ENCODE peak calls at places on chromosome 1, in five cellular contexts. E, H, C, I and Q are unnamed samples.

GRCh38 chr1:206886831-206887230 is 10.4 kb upstream of the IL24 start:
- DNase-seq in E (no peak), H (no peak), C (no peak), I (no peak), Q (no peak)

GRCh38 chr1:97920275-97920831 is 481 bp downstream of the DPYD start:
- DNase-seq in E (peak; percentile 54), H (no peak), C (no peak), I (no peak), Q (no peak)

GRCh38 chr1:228313536-228314277 is 92.9 kb downstream of the TRIM11 start:
- DNase-seq in E (no peak), H (peak; percentile 8), C (no peak), I (no peak), Q (no peak)

GRCh38 chr1:77583483-77583882 is 99.0 kb downstream of the ZZZ3 start:
- DNase-seq in E (no peak), H (no peak), C (no peak), I (no peak), Q (no peak)

GRCh38 chr1:226779536-226779935 is 40.5 kb upstream of the ITPKB start:
- DNase-seq in E (no peak), H (no peak), C (no peak), I (no peak), Q (no peak)

GRCh38 chr1:6033986-6034749 is 11.5 kb upstream of the KCNAB2 start:
- DNase-seq in E (peak; percentile 51), H (peak; percentile 54), C (no peak), I (no peak), Q (peak; percentile 64)

GRCh38 chr1:52955129-52955970 is 28.3 kb downstream of the SCP2 start:
- DNase-seq in E (peak; percentile 81), H (no peak), C (peak; percentile 26), I (no peak), Q (no peak)

GRCh38 chr1:202807926-202808757 is at the start of gene KDM5B:
- DNase-seq in E (peak; percentile 70), H (peak; percentile 78), C (no peak), I (peak; percentile 51), Q (peak; percentile 77)

GRCh38 chr1:77316006-77316405 is 34.2 kb downstream of the AK5 start:
- DNase-seq in E (peak; percentile 42), H (no peak), C (no peak), I (no peak), Q (no peak)

GRCh38 chr1:12124693-12125421 is 41.9 kb upstream of the TNFRSF1B start:
- DNase-seq in E (peak; percentile 52), H (peak; percentile 85), C (peak; percentile 61), I (peak; percentile 51), Q (peak; percentile 89)

GRCh38 chr1:156583821-156584622 is 4.5 kb downstream of the TTC24 start:
- DNase-seq in E (peak; percentile 86), H (peak; percentile 57), C (peak; percentile 77), I (peak; percentile 35), Q (peak; percentile 67)

GRCh38 chr1:157240495-157241184 is 102.4 kb upstream of the ETV3 start:
- DNase-seq in E (no peak), H (no peak), C (no peak), I (no peak), Q (no peak)

GRCh38 chr1:150970818-150971582 is 3.6 kb downstream of the CERS2 start:
- DNase-seq in E (no peak), H (no peak), C (no peak), I (no peak), Q (no peak)

GRCh38 chr1:183896466-183897026 is 91.6 kb downstream of the RGL1 start:
- DNase-seq in E (no peak), H (no peak), C (no peak), I (no peak), Q (no peak)

GRCh38 chr1:19676438-19676922 is 11.8 kb downstream of the HTR6 start:
- DNase-seq in E (peak; percentile 67), H (no peak), C (no peak), I (no peak), Q (no peak)

GRCh38 chr1:209302777-209303642 is 280.5 kb upstream of the CAMK1G start:
- DNase-seq in E (no peak), H (no peak), C (no peak), I (no peak), Q (no peak)

GRCh38 chr1:1596493-1597274 is 3.3 kb downstream of the FNDC10 start:
- DNase-seq in E (no peak), H (no peak), C (no peak), I (no peak), Q (no peak)

GRCh38 chr1:206905295-206906164 is 8.3 kb downstream of the IL24 start:
- DNase-seq in E (peak; percentile 78), H (no peak), C (no peak), I (no peak), Q (no peak)

GRCh38 chr1:4213599-4213998 is 313.5 kb upstream of the C1orf174 start:
- DNase-seq in E (no peak), H (no peak), C (no peak), I (no peak), Q (no peak)

GRCh38 chr1:216221260-216221700 is 202.0 kb downstream of the USH2A start:
- DNase-seq in E (peak; percentile 84), H (no peak), C (peak; percentile 51), I (no peak), Q (no peak)

GRCh38 chr1:233180626-233181364 is 114.7 kb downstream of the PCNX2 start:
- DNase-seq in E (peak; percentile 8), H (no peak), C (no peak), I (no peak), Q (no peak)

GRCh38 chr1:8456306-8456912 is 138.5 kb downstream of the SLC45A1 start:
- DNase-seq in E (peak; percentile 37), H (no peak), C (no peak), I (no peak), Q (no peak)

GRCh38 chr1:239237912-239238311 is 148.5 kb upstream of the CHRM3 start:
- DNase-seq in E (no peak), H (no peak), C (no peak), I (no peak), Q (no peak)

GRCh38 chr1:230176871-230177411 is 109.9 kb downstream of the GALNT2 start:
- DNase-seq in E (no peak), H (no peak), C (no peak), I (no peak), Q (no peak)

GRCh38 chr1:204443871-204444581 is 32.4 kb upstream of the PPP1R15B start:
- DNase-seq in E (peak; percentile 49), H (no peak), C (no peak), I (no peak), Q (no peak)

GRCh38 chr1:215730600-215730999 is 163.5 kb downstream of the KCTD3 start:
- DNase-seq in E (no peak), H (no peak), C (no peak), I (no peak), Q (no peak)

GRCh38 chr1:227785094-227785811 is 30.2 kb upstream of the PRSS38 start:
- DNase-seq in E (no peak), H (no peak), C (no peak), I (no peak), Q (no peak)

GRCh38 chr1:158972841-158973240 is 36.9 kb upstream of the IFI16 start:
- DNase-seq in E (peak; percentile 34), H (no peak), C (no peak), I (no peak), Q (no peak)

GRCh38 chr1:183881387-183882084 is 76.6 kb downstream of the RGL1 start:
- DNase-seq in E (peak; percentile 80), H (no peak), C (no peak), I (no peak), Q (no peak)

GRCh38 chr1:181383695-181384094 is 99.6 kb upstream of the CACNA1E start:
- DNase-seq in E (no peak), H (no peak), C (no peak), I (no peak), Q (no peak)

GRCh38 chr1:3584915-3585314 is 26.4 kb downstream of the MEGF6 start:
- DNase-seq in E (no peak), H (no peak), C (no peak), I (no peak), Q (no peak)

GRCh38 chr1:59506952-59507351 is 210.1 kb downstream of the FGGY start:
- DNase-seq in E (no peak), H (no peak), C (no peak), I (no peak), Q (no peak)

GRCh38 chr1:50527249-50527986 is 104.2 kb upstream of the DMRTA2 start:
- DNase-seq in E (peak; percentile 13), H (no peak), C (no peak), I (no peak), Q (no peak)

GRCh38 chr1:215957692-215958091 is 390.6 kb downstream of the KCTD3 start:
- DNase-seq in E (no peak), H (no peak), C (no peak), I (no peak), Q (no peak)

GRCh38 chr1:169630006-169630405 is at the start of gene SELP:
- DNase-seq in E (no peak), H (no peak), C (no peak), I (no peak), Q (no peak)